ENCODE peak calls at places on chromosomes 5 and 9, in six cellular contexts. One of them, this sample, is unnamed.

GRCh38 chr5:137220523-137220927 is 278.6 kb downstream of the SPOCK1 start:
- DNase-seq in colonic mucosa: no peak
- DNase-seq in BJ: peak
- DNase-seq in LNCaP clone FGC: peak
- DNase-seq in lower leg skin: no peak
- DNase-seq in GM23338: peak
- DNase-seq in this sample: peak

GRCh38 chr9:111731916-111732315 is 62.8 kb downstream of the SHOC1 start:
- DNase-seq in colonic mucosa: no peak
- DNase-seq in BJ: no peak
- DNase-seq in LNCaP clone FGC: no peak
- DNase-seq in lower leg skin: no peak
- DNase-seq in GM23338: no peak
- DNase-seq in this sample: no peak

GRCh38 chr5:150119421-150120061 is 33.2 kb upstream of the CSF1R start:
- DNase-seq in colonic mucosa: peak
- DNase-seq in BJ: no peak
- DNase-seq in LNCaP clone FGC: no peak
- DNase-seq in lower leg skin: peak
- DNase-seq in GM23338: no peak
- DNase-seq in this sample: no peak

GRCh38 chr5:179241764-179242370 is 103.4 kb downstream of the ADAMTS2 start:
- DNase-seq in colonic mucosa: no peak
- DNase-seq in BJ: no peak
- DNase-seq in LNCaP clone FGC: no peak
- DNase-seq in lower leg skin: peak
- DNase-seq in GM23338: no peak
- DNase-seq in this sample: no peak

GRCh38 chr5:15529821-15530220 is 29.8 kb downstream of the FBXL7 start:
- DNase-seq in colonic mucosa: no peak
- DNase-seq in BJ: no peak
- DNase-seq in LNCaP clone FGC: no peak
- DNase-seq in lower leg skin: no peak
- DNase-seq in GM23338: no peak
- DNase-seq in this sample: no peak

GRCh38 chr5:89421035-89421434 is 538.1 kb upstream of the MEF2C start:
- DNase-seq in colonic mucosa: no peak
- DNase-seq in BJ: no peak
- DNase-seq in LNCaP clone FGC: peak
- DNase-seq in lower leg skin: no peak
- DNase-seq in GM23338: no peak
- DNase-seq in this sample: no peak

GRCh38 chr5:173785866-173786265 is 102.3 kb upstream of the CPEB4 start:
- DNase-seq in colonic mucosa: no peak
- DNase-seq in BJ: no peak
- DNase-seq in LNCaP clone FGC: no peak
- DNase-seq in lower leg skin: no peak
- DNase-seq in GM23338: no peak
- DNase-seq in this sample: no peak

GRCh38 chr5:113806250-113806649 is 292.8 kb downstream of the YTHDC2 start:
- DNase-seq in colonic mucosa: no peak
- DNase-seq in BJ: peak
- DNase-seq in LNCaP clone FGC: peak
- DNase-seq in lower leg skin: no peak
- DNase-seq in GM23338: peak
- DNase-seq in this sample: no peak

GRCh38 chr5:178583279-178583678 is 6.9 kb downstream of the COL23A1 start:
- DNase-seq in colonic mucosa: no peak
- DNase-seq in BJ: no peak
- DNase-seq in LNCaP clone FGC: no peak
- DNase-seq in lower leg skin: no peak
- DNase-seq in GM23338: no peak
- DNase-seq in this sample: no peak

GRCh38 chr5:119961993-119962392 is 332.6 kb downstream of the FAM170A start:
- DNase-seq in colonic mucosa: no peak
- DNase-seq in BJ: no peak
- DNase-seq in LNCaP clone FGC: no peak
- DNase-seq in lower leg skin: no peak
- DNase-seq in GM23338: no peak
- DNase-seq in this sample: no peak

GRCh38 chr5:133523013-133523658 is 89.2 kb downstream of the FSTL4 start:
- DNase-seq in colonic mucosa: no peak
- DNase-seq in BJ: no peak
- DNase-seq in LNCaP clone FGC: no peak
- DNase-seq in lower leg skin: no peak
- DNase-seq in GM23338: no peak
- DNase-seq in this sample: no peak

GRCh38 chr5:72608297-72608696 is 101.1 kb upstream of the ZNF366 start:
- DNase-seq in colonic mucosa: no peak
- DNase-seq in BJ: no peak
- DNase-seq in LNCaP clone FGC: no peak
- DNase-seq in lower leg skin: no peak
- DNase-seq in GM23338: no peak
- DNase-seq in this sample: no peak

GRCh38 chr9:94687451-94687850 is 39.0 kb upstream of the AOPEP start:
- DNase-seq in colonic mucosa: no peak
- DNase-seq in BJ: no peak
- DNase-seq in LNCaP clone FGC: no peak
- DNase-seq in lower leg skin: no peak
- DNase-seq in GM23338: no peak
- DNase-seq in this sample: no peak

GRCh38 chr5:93503598-93504067 is 77.4 kb downstream of the NR2F1-AS1 start:
- DNase-seq in colonic mucosa: no peak
- DNase-seq in BJ: peak
- DNase-seq in LNCaP clone FGC: no peak
- DNase-seq in lower leg skin: no peak
- DNase-seq in GM23338: no peak
- DNase-seq in this sample: no peak

GRCh38 chr5:39441838-39442237 is 17.1 kb upstream of the DAB2 start:
- DNase-seq in colonic mucosa: no peak
- DNase-seq in BJ: no peak
- DNase-seq in LNCaP clone FGC: no peak
- DNase-seq in lower leg skin: no peak
- DNase-seq in GM23338: no peak
- DNase-seq in this sample: no peak

GRCh38 chr9:14278291-14278721 is 35.6 kb downstream of the NFIB start:
- DNase-seq in colonic mucosa: no peak
- DNase-seq in BJ: peak
- DNase-seq in LNCaP clone FGC: no peak
- DNase-seq in lower leg skin: no peak
- DNase-seq in GM23338: no peak
- DNase-seq in this sample: no peak

GRCh38 chr9:18461496-18461895 is 12.5 kb upstream of the ADAMTSL1 start:
- DNase-seq in colonic mucosa: no peak
- DNase-seq in BJ: no peak
- DNase-seq in LNCaP clone FGC: no peak
- DNase-seq in lower leg skin: no peak
- DNase-seq in GM23338: no peak
- DNase-seq in this sample: no peak

GRCh38 chr5:179427676-179428056 is 82.4 kb upstream of the ADAMTS2 start:
- DNase-seq in colonic mucosa: no peak
- DNase-seq in BJ: no peak
- DNase-seq in LNCaP clone FGC: no peak
- DNase-seq in lower leg skin: no peak
- DNase-seq in GM23338: no peak
- DNase-seq in this sample: no peak

GRCh38 chr9:87307810-87308209 is 189.9 kb upstream of the DAPK1 start:
- DNase-seq in colonic mucosa: no peak
- DNase-seq in BJ: no peak
- DNase-seq in LNCaP clone FGC: no peak
- DNase-seq in lower leg skin: no peak
- DNase-seq in GM23338: no peak
- DNase-seq in this sample: no peak

GRCh38 chr9:114065304-114065703 is 12.8 kb downstream of the AMBP start:
- DNase-seq in colonic mucosa: no peak
- DNase-seq in BJ: no peak
- DNase-seq in LNCaP clone FGC: no peak
- DNase-seq in lower leg skin: peak
- DNase-seq in GM23338: no peak
- DNase-seq in this sample: no peak

GRCh38 chr9:21554813-21555212 is 72.7 kb upstream of the IFNE start:
- DNase-seq in colonic mucosa: no peak
- DNase-seq in BJ: no peak
- DNase-seq in LNCaP clone FGC: no peak
- DNase-seq in lower leg skin: no peak
- DNase-seq in GM23338: no peak
- DNase-seq in this sample: no peak
- H3K4me3 ChIP-seq in colonic mucosa: no peak
- H3K4me3 ChIP-seq in BJ: no peak
- H3K4me3 ChIP-seq in LNCaP clone FGC: no peak
- H3K4me3 ChIP-seq in lower leg skin: no peak
- H3K4me3 ChIP-seq in GM23338: no peak
- H3K4me3 ChIP-seq in this sample: no peak

DNA sequence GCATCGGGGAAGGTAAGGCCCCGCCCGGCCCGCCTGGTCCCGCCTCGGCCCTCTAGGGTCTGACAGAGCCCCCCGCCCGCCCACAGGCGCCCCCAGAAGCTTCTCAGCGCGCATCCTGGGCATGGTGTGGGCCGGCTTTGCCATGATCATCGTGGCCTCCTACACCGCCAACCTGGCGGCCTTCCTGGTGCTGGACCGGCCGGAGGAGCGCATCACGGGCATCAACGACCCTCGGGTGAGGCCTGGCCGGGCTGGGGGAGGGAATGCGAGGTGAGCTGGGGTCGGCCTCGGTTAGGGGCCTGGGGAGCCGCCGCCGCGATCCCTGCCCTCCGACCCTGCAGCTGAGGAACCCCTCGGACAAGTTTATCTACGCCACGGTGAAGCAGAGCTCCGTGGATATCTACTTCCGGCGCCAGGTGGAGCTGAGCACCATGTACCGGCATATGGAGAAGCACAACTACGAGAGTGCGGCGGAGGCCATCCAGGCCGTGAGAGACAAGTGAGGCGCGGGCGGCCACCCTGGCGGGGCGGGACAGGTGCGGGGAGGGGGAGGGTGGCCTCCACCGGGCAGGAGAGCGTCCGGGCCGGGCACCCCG is 7.2 kb downstream of the LRRC26 start:
- DNase-seq in colonic mucosa: peak
- DNase-seq in BJ: no peak
- DNase-seq in LNCaP clone FGC: no peak
- DNase-seq in lower leg skin: no peak
- DNase-seq in GM23338: peak
- DNase-seq in this sample: no peak
- TF ChIP-seq CTCF in colonic mucosa: no peak
- TF ChIP-seq CTCF in BJ: peak
- TF ChIP-seq CTCF in LNCaP clone FGC: no peak
- TF ChIP-seq CTCF in lower leg skin: no peak
- TF ChIP-seq CTCF in GM23338: peak
- TF ChIP-seq CTCF in this sample: no peak

DNA sequence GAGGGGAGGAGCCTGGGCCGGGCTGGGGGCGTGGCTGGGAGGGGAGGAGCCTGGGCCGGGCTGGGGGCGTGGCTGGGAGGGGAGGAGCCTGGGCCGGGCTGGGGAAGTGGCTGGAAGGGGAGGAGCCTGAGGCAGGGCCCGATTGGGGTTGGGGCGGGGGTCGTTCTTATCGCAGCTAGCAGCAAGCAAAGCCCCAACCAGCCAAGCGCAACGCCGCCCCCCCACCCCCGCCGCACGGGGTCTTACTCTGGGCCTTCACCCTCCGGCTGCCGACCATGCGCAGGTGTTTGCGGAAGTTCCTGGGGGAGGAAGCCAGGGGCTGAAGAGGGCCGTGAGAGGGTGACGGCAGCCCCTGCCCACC is 5.0 kb downstream of the NSMF start:
- DNase-seq in colonic mucosa: peak
- DNase-seq in BJ: no peak
- DNase-seq in LNCaP clone FGC: no peak
- DNase-seq in lower leg skin: peak
- DNase-seq in GM23338: peak
- DNase-seq in this sample: no peak
- H3K4me3 ChIP-seq in colonic mucosa: peak
- H3K4me3 ChIP-seq in BJ: no peak
- H3K4me3 ChIP-seq in LNCaP clone FGC: no peak
- H3K4me3 ChIP-seq in lower leg skin: peak
- H3K4me3 ChIP-seq in GM23338: peak
- H3K4me3 ChIP-seq in this sample: peak

GRCh38 chr5:134994560-134995156 is 27.0 kb downstream of the CATSPER3 start:
- DNase-seq in colonic mucosa: no peak
- DNase-seq in BJ: no peak
- DNase-seq in LNCaP clone FGC: no peak
- DNase-seq in lower leg skin: no peak
- DNase-seq in GM23338: no peak
- DNase-seq in this sample: no peak
- TF ChIP-seq CTCF in colonic mucosa: no peak
- TF ChIP-seq CTCF in BJ: no peak
- TF ChIP-seq CTCF in LNCaP clone FGC: no peak
- TF ChIP-seq CTCF in lower leg skin: no peak
- TF ChIP-seq CTCF in GM23338: no peak
- TF ChIP-seq CTCF in this sample: no peak

GRCh38 chr5:145946112-145946861 is 9.9 kb downstream of the SH3RF2 start:
- DNase-seq in colonic mucosa: no peak
- DNase-seq in BJ: peak
- DNase-seq in LNCaP clone FGC: no peak
- DNase-seq in lower leg skin: no peak
- DNase-seq in GM23338: no peak
- DNase-seq in this sample: no peak
- H3K4me3 ChIP-seq in colonic mucosa: no peak
- H3K4me3 ChIP-seq in BJ: no peak
- H3K4me3 ChIP-seq in LNCaP clone FGC: no peak
- H3K4me3 ChIP-seq in lower leg skin: no peak
- H3K4me3 ChIP-seq in GM23338: no peak
- H3K4me3 ChIP-seq in this sample: no peak

This sample was measured in GM12864.